ENCODE peak calls at places on chromosomes 4 and X, in eight cellular contexts. H is fibroblast of lung; R is hippocampal formation; N is activated naive CD4-positive, alpha-beta T cell; V is H7; J is NCI-H1092; W is adipocyte; L is T-helper 1 cell. Y is an unnamed sample.

GRCh38 chr4:159390648-159391047 is 287.8 kb downstream of the RAPGEF2 start:
- DNase-seq in H (peak; percentile 91), R (no peak), N (no peak), V (no peak), J (no peak), W (peak; percentile 89), L (no peak), Y (no peak)

GRCh38 chrX:45598841-45599240 is 398.2 kb upstream of the DIPK2B start:
- DNase-seq in H (peak; percentile 54), R (no peak), N (no peak), V (no peak), J (no peak), W (peak; percentile 75), L (no peak), Y (no peak)

GRCh38 chr4:183816882-183817509 is 88.1 kb upstream of the STOX2 start:
- DNase-seq in H (no peak), R (no peak), N (no peak), V (no peak), J (no peak), W (no peak), L (no peak), Y (no peak)

GRCh38 chrX:40863671-40864070 is 128.3 kb upstream of the MED14 start:
- DNase-seq in H (no peak), R (no peak), N (no peak), V (no peak), J (no peak), W (no peak), L (no peak), Y (no peak)

GRCh38 chr4:8652181-8653078 is 59.9 kb downstream of the CPZ start:
- DNase-seq in H (no peak), R (no peak), N (no peak), V (peak; percentile 53), J (no peak), W (no peak), L (no peak), Y (peak; percentile 40)

GRCh38 chrX:80578518-80579105 is 158.4 kb downstream of the TENT5D start:
- DNase-seq in H (peak; percentile 2), R (peak; percentile 5), N (no peak), V (peak; percentile 33), J (no peak), W (peak; percentile 54), L (no peak), Y (no peak)

GRCh38 chrX:154123241-154124219 is 20.5 kb upstream of the OPN1LW start:
- DNase-seq in H (no peak), R (no peak), N (no peak), V (no peak), J (no peak), W (no peak), L (peak; percentile 22), Y (no peak)

GRCh38 chr4:1323280-1323634 is 23.8 kb upstream of the UVSSA start:
- DNase-seq in H (no peak), R (no peak), N (no peak), V (no peak), J (no peak), W (no peak), L (no peak), Y (no peak)

GRCh38 chr4:102608190-102608589 is 107.0 kb downstream of the NFKB1 start:
- DNase-seq in H (no peak), R (no peak), N (no peak), V (no peak), J (no peak), W (no peak), L (no peak), Y (no peak)

GRCh38 chr4:125421547-125421946 is 106.8 kb downstream of the FAT4 start:
- DNase-seq in H (no peak), R (no peak), N (no peak), V (no peak), J (no peak), W (no peak), L (no peak), Y (no peak)

GRCh38 chr4:168264903-168265302 is 53.6 kb downstream of the DDX60 start:
- DNase-seq in H (peak; percentile 2), R (no peak), N (no peak), V (no peak), J (peak; percentile 90), W (no peak), L (no peak), Y (no peak)

GRCh38 chr4:163330828-163331628 is 1.4 kb downstream of the NPY1R start:
- DNase-seq in H (no peak), R (no peak), N (no peak), V (no peak), J (no peak), W (no peak), L (no peak), Y (no peak)

GRCh38 chr4:116588783-116589182 is 496.6 kb downstream of the TRAM1L1 start:
- DNase-seq in H (no peak), R (no peak), N (no peak), V (no peak), J (no peak), W (no peak), L (no peak), Y (no peak)

GRCh38 chrX:130158311-130158710 is 7.3 kb downstream of the AIFM1 start:
- DNase-seq in H (no peak), R (no peak), N (no peak), V (no peak), J (no peak), W (no peak), L (no peak), Y (no peak)

GRCh38 chr4:77418333-77418732 is 187.3 kb upstream of the CXCL13 start:
- DNase-seq in H (no peak), R (no peak), N (no peak), V (peak; percentile 37), J (no peak), W (peak; percentile 9), L (no peak), Y (no peak)

GRCh38 chr4:108651068-108651794 is 832 bp downstream of the OSTC start:
- DNase-seq in H (peak; percentile 73), R (no peak), N (no peak), V (no peak), J (no peak), W (peak; percentile 78), L (no peak), Y (no peak)

GRCh38 chrX:110034036-110034435 is 31.1 kb downstream of the TMEM164 start:
- DNase-seq in H (no peak), R (no peak), N (no peak), V (no peak), J (no peak), W (no peak), L (no peak), Y (no peak)

GRCh38 chrX:56766554-56767412 is 37.7 kb downstream of the NBDY start:
- DNase-seq in H (no peak), R (no peak), N (no peak), V (peak; percentile 13), J (no peak), W (peak; percentile 42), L (no peak), Y (peak; percentile 19)

GRCh38 chrX:25017667-25018247 is 2.0 kb upstream of the ARX start:
- DNase-seq in H (no peak), R (no peak), N (no peak), V (peak; percentile 75), J (no peak), W (no peak), L (no peak), Y (no peak)

GRCh38 chr4:105765690-105766407 is 57.3 kb downstream of the GSTCD start:
- DNase-seq in H (peak; percentile 90), R (no peak), N (no peak), V (peak; percentile 7), J (no peak), W (peak; percentile 52), L (no peak), Y (no peak)

GRCh38 chrX:126064901-126065541 is 101.1 kb downstream of the DCAF12L2 start:
- DNase-seq in H (no peak), R (no peak), N (no peak), V (no peak), J (no peak), W (no peak), L (no peak), Y (no peak)

GRCh38 chrX:9670136-9670905 is 95.3 kb downstream of the GPR143 start:
- DNase-seq in H (peak; percentile 56), R (no peak), N (no peak), V (no peak), J (no peak), W (peak; percentile 67), L (no peak), Y (no peak)

GRCh38 chrX:152601848-152602616 is 35.7 kb upstream of the GABRQ start:
- DNase-seq in H (no peak), R (no peak), N (no peak), V (peak; percentile 9), J (no peak), W (peak; percentile 4), L (no peak), Y (no peak)

GRCh38 chr4:20493761-20494353 is 206.4 kb upstream of the PACRGL start:
- DNase-seq in H (peak; percentile 58), R (no peak), N (no peak), V (no peak), J (no peak), W (peak; percentile 73), L (no peak), Y (no peak)

GRCh38 chr4:80989921-80990544 is 40.5 kb upstream of the BMP3 start:
- DNase-seq in H (peak; percentile 80), R (peak; percentile 51), N (no peak), V (peak; percentile 3), J (peak; percentile 1), W (peak; percentile 86), L (no peak), Y (no peak)

GRCh38 chrX:15686818-15687685 is 22.4 kb upstream of the CLTRN start:
- DNase-seq in H (peak; percentile 57), R (peak; percentile 60), N (peak; percentile 3), V (peak; percentile 60), J (peak; percentile 56), W (peak; percentile 90), L (peak; percentile 39), Y (no peak)

GRCh38 chrX:15973299-15973698 is 118.7 kb upstream of the AP1S2 start:
- DNase-seq in H (peak; percentile 39), R (no peak), N (no peak), V (peak; percentile 25), J (no peak), W (no peak), L (no peak), Y (no peak)